ENCODE peak calls at places on chromosomes 6 and 20, in nine cellular contexts. One of them, this sample, is unnamed.

GRCh38 chr6:138007014-138007472 is 100.2 kb downstream of the PERP start:
- DNase-seq in mesenchymal stem cell: peak; percentile 28
- DNase-seq in CD4-positive, alpha-beta T cell: peak; percentile 4
- DNase-seq in NCI-H1105: peak; percentile 16
- DNase-seq in hepatic stellate cell: peak; percentile 30
- DNase-seq in Right ventricle myocardium superior: no peak
- DNase-seq in dorsolateral prefrontal cortex: no peak
- DNase-seq in GDM1: no peak
- DNase-seq in nephron progenitor cell: peak; percentile 43
- DNase-seq in this sample: peak; percentile 27

GRCh38 chr6:167795874-167796667 is 30.6 kb upstream of the AFDN start:
- DNase-seq in mesenchymal stem cell: no peak
- DNase-seq in CD4-positive, alpha-beta T cell: no peak
- DNase-seq in NCI-H1105: no peak
- DNase-seq in hepatic stellate cell: no peak
- DNase-seq in Right ventricle myocardium superior: peak; percentile 79
- DNase-seq in dorsolateral prefrontal cortex: peak; percentile 56
- DNase-seq in GDM1: no peak
- DNase-seq in nephron progenitor cell: no peak
- DNase-seq in this sample: no peak

GRCh38 chr6:162899148-162899547 is 171.4 kb downstream of the PACRG start:
- DNase-seq in mesenchymal stem cell: no peak
- DNase-seq in CD4-positive, alpha-beta T cell: no peak
- DNase-seq in NCI-H1105: no peak
- DNase-seq in hepatic stellate cell: no peak
- DNase-seq in Right ventricle myocardium superior: no peak
- DNase-seq in dorsolateral prefrontal cortex: no peak
- DNase-seq in GDM1: no peak
- DNase-seq in nephron progenitor cell: no peak
- DNase-seq in this sample: no peak

GRCh38 chr6:45432944-45433343 is 55.2 kb upstream of the SUPT3H start:
- DNase-seq in mesenchymal stem cell: peak; percentile 42
- DNase-seq in CD4-positive, alpha-beta T cell: no peak
- DNase-seq in NCI-H1105: no peak
- DNase-seq in hepatic stellate cell: peak; percentile 25
- DNase-seq in Right ventricle myocardium superior: no peak
- DNase-seq in dorsolateral prefrontal cortex: no peak
- DNase-seq in GDM1: no peak
- DNase-seq in nephron progenitor cell: no peak
- DNase-seq in this sample: peak; percentile 82

GRCh38 chr6:135995160-135995898 is 143.8 kb downstream of the PDE7B start:
- DNase-seq in mesenchymal stem cell: peak; percentile 70
- DNase-seq in CD4-positive, alpha-beta T cell: no peak
- DNase-seq in NCI-H1105: no peak
- DNase-seq in hepatic stellate cell: peak; percentile 56
- DNase-seq in Right ventricle myocardium superior: no peak
- DNase-seq in dorsolateral prefrontal cortex: no peak
- DNase-seq in GDM1: no peak
- DNase-seq in nephron progenitor cell: no peak
- DNase-seq in this sample: peak; percentile 82

GRCh38 chr20:53763707-53764415 is 170.2 kb upstream of the ZNF217 start:
- DNase-seq in mesenchymal stem cell: peak; percentile 82
- DNase-seq in CD4-positive, alpha-beta T cell: no peak
- DNase-seq in NCI-H1105: peak; percentile 10
- DNase-seq in hepatic stellate cell: no peak
- DNase-seq in Right ventricle myocardium superior: no peak
- DNase-seq in dorsolateral prefrontal cortex: no peak
- DNase-seq in GDM1: no peak
- DNase-seq in nephron progenitor cell: no peak
- DNase-seq in this sample: peak; percentile 46

GRCh38 chr6:107334026-107334425 is 125.3 kb downstream of the PDSS2 start:
- DNase-seq in mesenchymal stem cell: no peak
- DNase-seq in CD4-positive, alpha-beta T cell: no peak
- DNase-seq in NCI-H1105: no peak
- DNase-seq in hepatic stellate cell: no peak
- DNase-seq in Right ventricle myocardium superior: no peak
- DNase-seq in dorsolateral prefrontal cortex: no peak
- DNase-seq in GDM1: no peak
- DNase-seq in nephron progenitor cell: no peak
- DNase-seq in this sample: no peak

GRCh38 chr6:106648651-106649308 is 19.4 kb downstream of the QRSL1 start:
- DNase-seq in mesenchymal stem cell: no peak
- DNase-seq in CD4-positive, alpha-beta T cell: no peak
- DNase-seq in NCI-H1105: no peak
- DNase-seq in hepatic stellate cell: no peak
- DNase-seq in Right ventricle myocardium superior: no peak
- DNase-seq in dorsolateral prefrontal cortex: no peak
- DNase-seq in GDM1: no peak
- DNase-seq in nephron progenitor cell: no peak
- DNase-seq in this sample: no peak

GRCh38 chr20:44979090-44979621 is 12.8 kb downstream of the STK4 start:
- DNase-seq in mesenchymal stem cell: peak; percentile 80
- DNase-seq in CD4-positive, alpha-beta T cell: no peak
- DNase-seq in NCI-H1105: no peak
- DNase-seq in hepatic stellate cell: peak; percentile 36
- DNase-seq in Right ventricle myocardium superior: no peak
- DNase-seq in dorsolateral prefrontal cortex: no peak
- DNase-seq in GDM1: peak; percentile 61
- DNase-seq in nephron progenitor cell: no peak
- DNase-seq in this sample: no peak

GRCh38 chr6:38259736-38260135 is 380.0 kb downstream of the BTBD9 start:
- DNase-seq in mesenchymal stem cell: peak; percentile 68
- DNase-seq in CD4-positive, alpha-beta T cell: no peak
- DNase-seq in NCI-H1105: no peak
- DNase-seq in hepatic stellate cell: peak; percentile 18
- DNase-seq in Right ventricle myocardium superior: no peak
- DNase-seq in dorsolateral prefrontal cortex: no peak
- DNase-seq in GDM1: no peak
- DNase-seq in nephron progenitor cell: no peak
- DNase-seq in this sample: peak; percentile 72

GRCh38 chr6:13766201-13766634 is 48.1 kb downstream of the MCUR1 start:
- DNase-seq in mesenchymal stem cell: peak; percentile 57
- DNase-seq in CD4-positive, alpha-beta T cell: no peak
- DNase-seq in NCI-H1105: no peak
- DNase-seq in hepatic stellate cell: peak; percentile 55
- DNase-seq in Right ventricle myocardium superior: no peak
- DNase-seq in dorsolateral prefrontal cortex: no peak
- DNase-seq in GDM1: peak; percentile 14
- DNase-seq in nephron progenitor cell: no peak
- DNase-seq in this sample: no peak

GRCh38 chr6:44704240-44705150 is 317.0 kb downstream of the CDC5L start:
- DNase-seq in mesenchymal stem cell: no peak
- DNase-seq in CD4-positive, alpha-beta T cell: no peak
- DNase-seq in NCI-H1105: no peak
- DNase-seq in hepatic stellate cell: no peak
- DNase-seq in Right ventricle myocardium superior: no peak
- DNase-seq in dorsolateral prefrontal cortex: no peak
- DNase-seq in GDM1: no peak
- DNase-seq in nephron progenitor cell: no peak
- DNase-seq in this sample: no peak

GRCh38 chr6:152089992-152090391 is 282.5 kb downstream of the ESR1 start:
- DNase-seq in mesenchymal stem cell: peak; percentile 26
- DNase-seq in CD4-positive, alpha-beta T cell: no peak
- DNase-seq in NCI-H1105: no peak
- DNase-seq in hepatic stellate cell: peak; percentile 44
- DNase-seq in Right ventricle myocardium superior: peak; percentile 56
- DNase-seq in dorsolateral prefrontal cortex: no peak
- DNase-seq in GDM1: no peak
- DNase-seq in nephron progenitor cell: no peak
- DNase-seq in this sample: no peak

GRCh38 chr6:25934735-25935313 is 4.3 kb upstream of the SLC17A2 start:
- DNase-seq in mesenchymal stem cell: no peak
- DNase-seq in CD4-positive, alpha-beta T cell: no peak
- DNase-seq in NCI-H1105: no peak
- DNase-seq in hepatic stellate cell: peak; percentile 2
- DNase-seq in Right ventricle myocardium superior: no peak
- DNase-seq in dorsolateral prefrontal cortex: no peak
- DNase-seq in GDM1: no peak
- DNase-seq in nephron progenitor cell: no peak
- DNase-seq in this sample: no peak

GRCh38 chr6:164106345-164106769 is 691.8 kb downstream of the QKI start:
- DNase-seq in mesenchymal stem cell: no peak
- DNase-seq in CD4-positive, alpha-beta T cell: no peak
- DNase-seq in NCI-H1105: no peak
- DNase-seq in hepatic stellate cell: peak; percentile 26
- DNase-seq in Right ventricle myocardium superior: peak; percentile 81
- DNase-seq in dorsolateral prefrontal cortex: peak; percentile 67
- DNase-seq in GDM1: no peak
- DNase-seq in nephron progenitor cell: peak; percentile 43
- DNase-seq in this sample: peak; percentile 31

GRCh38 chr6:48535569-48535968 is 424.6 kb upstream of the PTCHD4 start:
- DNase-seq in mesenchymal stem cell: peak; percentile 74
- DNase-seq in CD4-positive, alpha-beta T cell: no peak
- DNase-seq in NCI-H1105: no peak
- DNase-seq in hepatic stellate cell: no peak
- DNase-seq in Right ventricle myocardium superior: no peak
- DNase-seq in dorsolateral prefrontal cortex: no peak
- DNase-seq in GDM1: peak; percentile 74
- DNase-seq in nephron progenitor cell: no peak
- DNase-seq in this sample: no peak

GRCh38 chr6:154995241-154996162 is at the start of gene TIAM2:
- DNase-seq in mesenchymal stem cell: peak; percentile 20
- DNase-seq in CD4-positive, alpha-beta T cell: no peak
- DNase-seq in NCI-H1105: peak; percentile 37
- DNase-seq in hepatic stellate cell: peak; percentile 54
- DNase-seq in Right ventricle myocardium superior: no peak
- DNase-seq in dorsolateral prefrontal cortex: no peak
- DNase-seq in GDM1: no peak
- DNase-seq in nephron progenitor cell: peak; percentile 72
- DNase-seq in this sample: no peak

GRCh38 chr6:19415605-19416326 is 421.4 kb upstream of the ID4 start:
- DNase-seq in mesenchymal stem cell: no peak
- DNase-seq in CD4-positive, alpha-beta T cell: no peak
- DNase-seq in NCI-H1105: no peak
- DNase-seq in hepatic stellate cell: peak; percentile 22
- DNase-seq in Right ventricle myocardium superior: no peak
- DNase-seq in dorsolateral prefrontal cortex: no peak
- DNase-seq in GDM1: no peak
- DNase-seq in nephron progenitor cell: no peak
- DNase-seq in this sample: no peak

GRCh38 chr20:22459754-22460153 is 124.6 kb downstream of the FOXA2 start:
- DNase-seq in mesenchymal stem cell: no peak
- DNase-seq in CD4-positive, alpha-beta T cell: no peak
- DNase-seq in NCI-H1105: no peak
- DNase-seq in hepatic stellate cell: no peak
- DNase-seq in Right ventricle myocardium superior: no peak
- DNase-seq in dorsolateral prefrontal cortex: no peak
- DNase-seq in GDM1: no peak
- DNase-seq in nephron progenitor cell: no peak
- DNase-seq in this sample: no peak

GRCh38 chr6:128098000-128098581 is 197.2 kb upstream of the THEMIS start:
- DNase-seq in mesenchymal stem cell: no peak
- DNase-seq in CD4-positive, alpha-beta T cell: no peak
- DNase-seq in NCI-H1105: no peak
- DNase-seq in hepatic stellate cell: no peak
- DNase-seq in Right ventricle myocardium superior: no peak
- DNase-seq in dorsolateral prefrontal cortex: no peak
- DNase-seq in GDM1: no peak
- DNase-seq in nephron progenitor cell: no peak
- DNase-seq in this sample: no peak

GRCh38 chr6:113995632-113996031 is 24.7 kb upstream of the HDAC2 start:
- DNase-seq in mesenchymal stem cell: peak; percentile 92
- DNase-seq in CD4-positive, alpha-beta T cell: no peak
- DNase-seq in NCI-H1105: peak; percentile 55
- DNase-seq in hepatic stellate cell: peak; percentile 68
- DNase-seq in Right ventricle myocardium superior: peak; percentile 48
- DNase-seq in dorsolateral prefrontal cortex: peak; percentile 79
- DNase-seq in GDM1: no peak
- DNase-seq in nephron progenitor cell: peak; percentile 14
- DNase-seq in this sample: peak; percentile 86

GRCh38 chr6:138957484-138957883 is 30.6 kb downstream of the REPS1 start:
- DNase-seq in mesenchymal stem cell: no peak
- DNase-seq in CD4-positive, alpha-beta T cell: no peak
- DNase-seq in NCI-H1105: no peak
- DNase-seq in hepatic stellate cell: no peak
- DNase-seq in Right ventricle myocardium superior: no peak
- DNase-seq in dorsolateral prefrontal cortex: no peak
- DNase-seq in GDM1: no peak
- DNase-seq in nephron progenitor cell: no peak
- DNase-seq in this sample: no peak

GRCh38 chr6:42996513-42996912 is 12.1 kb downstream of the PPP2R5D start:
- DNase-seq in mesenchymal stem cell: no peak
- DNase-seq in CD4-positive, alpha-beta T cell: no peak
- DNase-seq in NCI-H1105: no peak
- DNase-seq in hepatic stellate cell: no peak
- DNase-seq in Right ventricle myocardium superior: no peak
- DNase-seq in dorsolateral prefrontal cortex: no peak
- DNase-seq in GDM1: no peak
- DNase-seq in nephron progenitor cell: no peak
- DNase-seq in this sample: no peak

GRCh38 chr6:42729731-42730130 is 7.3 kb upstream of the PRPH2 start:
- DNase-seq in mesenchymal stem cell: no peak
- DNase-seq in CD4-positive, alpha-beta T cell: no peak
- DNase-seq in NCI-H1105: no peak
- DNase-seq in hepatic stellate cell: no peak
- DNase-seq in Right ventricle myocardium superior: no peak
- DNase-seq in dorsolateral prefrontal cortex: no peak
- DNase-seq in GDM1: no peak
- DNase-seq in nephron progenitor cell: no peak
- DNase-seq in this sample: no peak

GRCh38 chr6:75065524-75065923 is 140.3 kb downstream of the COL12A1 start:
- DNase-seq in mesenchymal stem cell: peak; percentile 43
- DNase-seq in CD4-positive, alpha-beta T cell: no peak
- DNase-seq in NCI-H1105: no peak
- DNase-seq in hepatic stellate cell: no peak
- DNase-seq in Right ventricle myocardium superior: no peak
- DNase-seq in dorsolateral prefrontal cortex: no peak
- DNase-seq in GDM1: no peak
- DNase-seq in nephron progenitor cell: peak; percentile 15
- DNase-seq in this sample: peak; percentile 31

GRCh38 chr20:51800769-51801219 is 1.5 kb downstream of the SALL4 start:
- DNase-seq in mesenchymal stem cell: peak; percentile 54
- DNase-seq in CD4-positive, alpha-beta T cell: no peak
- DNase-seq in NCI-H1105: no peak
- DNase-seq in hepatic stellate cell: peak; percentile 17
- DNase-seq in Right ventricle myocardium superior: no peak
- DNase-seq in dorsolateral prefrontal cortex: no peak
- DNase-seq in GDM1: no peak
- DNase-seq in nephron progenitor cell: peak; percentile 46
- DNase-seq in this sample: peak; percentile 24

This sample was measured in endothelial cell of umbilical vein.